ENCODE peak calls at places on chromosome 4, in eight cellular contexts. H, T, I, R, P, X, J and Q are unnamed samples.

GRCh38 chr4:110309686-110310085 is 111.3 kb upstream of the ELOVL6 start:
- DNase-seq in H (no peak), T (peak), I (peak), R (peak), P (no peak), X (no peak), J (no peak), Q (no peak)

GRCh38 chr4:186037692-186038658 is 31.0 kb upstream of the TLR3 start:
- DNase-seq in H (peak), T (peak), I (peak), R (peak), P (peak), X (no peak), J (peak), Q (no peak)

GRCh38 chr4:40763228-40763716 is 13.5 kb downstream of the NSUN7 start:
- DNase-seq in H (peak), T (peak), I (peak), R (no peak), P (no peak), X (no peak), J (peak), Q (no peak)

GRCh38 chr4:130025701-130026100 is 929.7 kb downstream of the C4orf33 start:
- DNase-seq in H (no peak), T (no peak), I (no peak), R (no peak), P (no peak), X (no peak), J (no peak), Q (no peak)

GRCh38 chr4:26010266-26010665 is 96.2 kb downstream of the SMIM20 start:
- DNase-seq in H (no peak), T (peak), I (no peak), R (no peak), P (no peak), X (no peak), J (no peak), Q (no peak)

GRCh38 chr4:57492479-57492878 is 382.3 kb upstream of the IGFBP7 start:
- DNase-seq in H (no peak), T (peak), I (no peak), R (no peak), P (no peak), X (no peak), J (no peak), Q (no peak)

GRCh38 chr4:154088741-154089140 is 299.9 kb upstream of the SFRP2 start:
- DNase-seq in H (peak), T (peak), I (no peak), R (no peak), P (no peak), X (no peak), J (no peak), Q (no peak)

GRCh38 chr4:136650541-136651277 is 881.6 kb downstream of the PCDH18 start:
- DNase-seq in H (peak), T (no peak), I (peak), R (no peak), P (no peak), X (no peak), J (no peak), Q (no peak)

GRCh38 chr4:150375025-150375424 is 206.9 kb upstream of the MAB21L2 start:
- DNase-seq in H (no peak), T (no peak), I (no peak), R (peak), P (no peak), X (no peak), J (no peak), Q (no peak)

GRCh38 chr4:94621491-94622080 is 136.2 kb upstream of the BMPR1B start:
- DNase-seq in H (peak), T (peak), I (peak), R (peak), P (peak), X (no peak), J (peak), Q (no peak)

GRCh38 chr4:99483636-99484035 is 27.2 kb upstream of the C4orf17 start:
- DNase-seq in H (no peak), T (peak), I (peak), R (no peak), P (no peak), X (no peak), J (no peak), Q (no peak)

GRCh38 chr4:73458184-73459047 is 22.4 kb downstream of the AFP start:
- DNase-seq in H (no peak), T (no peak), I (no peak), R (no peak), P (no peak), X (no peak), J (no peak), Q (no peak)

GRCh38 chr4:183399616-183400015 is 44.8 kb upstream of the CDKN2AIP start:
- DNase-seq in H (no peak), T (no peak), I (no peak), R (no peak), P (no peak), X (no peak), J (no peak), Q (no peak)

GRCh38 chr4:105808459-105809041 is 86.7 kb upstream of the NPNT start:
- DNase-seq in H (peak), T (peak), I (peak), R (peak), P (no peak), X (no peak), J (peak), Q (no peak)

GRCh38 chr4:140718240-140718639 is 37.9 kb downstream of the TBC1D9 start:
- DNase-seq in H (peak), T (peak), I (peak), R (no peak), P (no peak), X (no peak), J (no peak), Q (no peak)

GRCh38 chr4:21507439-21507838 is 441.1 kb downstream of the KCNIP4 start:
- DNase-seq in H (peak), T (peak), I (no peak), R (peak), P (peak), X (no peak), J (no peak), Q (no peak)

GRCh38 chr4:109560687-109561452 is 824 bp downstream of the MCUB start:
- DNase-seq in H (peak), T (peak), I (peak), R (peak), P (no peak), X (peak), J (peak), Q (no peak)

GRCh38 chr4:155614111-155614762 is 52.4 kb upstream of the GUCY1A1 start:
- DNase-seq in H (peak), T (peak), I (peak), R (no peak), P (no peak), X (no peak), J (no peak), Q (no peak)

GRCh38 chr4:149630079-149630478 is 185.6 kb downstream of the IQCM start:
- DNase-seq in H (no peak), T (no peak), I (no peak), R (no peak), P (no peak), X (no peak), J (no peak), Q (no peak)

GRCh38 chr4:154506253-154506652 is 14.7 kb upstream of the DCHS2 start:
- DNase-seq in H (peak), T (peak), I (peak), R (peak), P (no peak), X (no peak), J (peak), Q (no peak)

GRCh38 chr4:70831293-70831692 is 8.4 kb downstream of the GRSF1 start:
- DNase-seq in H (no peak), T (no peak), I (no peak), R (no peak), P (no peak), X (no peak), J (no peak), Q (no peak)

GRCh38 chr4:118337954-118338353 is 14.8 kb downstream of the PRSS12 start:
- DNase-seq in H (peak), T (no peak), I (peak), R (no peak), P (no peak), X (no peak), J (no peak), Q (no peak)

GRCh38 chr4:4420421-4420820 is 33.5 kb downstream of the NSG1 start:
- DNase-seq in H (no peak), T (no peak), I (no peak), R (no peak), P (no peak), X (no peak), J (no peak), Q (no peak)

GRCh38 chr4:89303989-89304388 is 3.6 kb downstream of the GPRIN3 start:
- DNase-seq in H (no peak), T (no peak), I (no peak), R (no peak), P (no peak), X (no peak), J (no peak), Q (no peak)

GRCh38 chr4:4595252-4595651 is 53.4 kb upstream of the STX18 start:
- DNase-seq in H (no peak), T (no peak), I (no peak), R (no peak), P (no peak), X (no peak), J (peak), Q (no peak)

GRCh38 chr4:158995040-158995439 is 107.8 kb upstream of the RAPGEF2 start:
- DNase-seq in H (no peak), T (no peak), I (no peak), R (no peak), P (no peak), X (no peak), J (no peak), Q (no peak)

GRCh38 chr4:30776921-30777415 is 56.8 kb downstream of the PCDH7 start:
- DNase-seq in H (no peak), T (no peak), I (no peak), R (no peak), P (no peak), X (no peak), J (no peak), Q (no peak)

GRCh38 chr4:8228319-8229250 is 29.5 kb downstream of the SH3TC1 start:
- DNase-seq in H (peak), T (peak), I (peak), R (no peak), P (no peak), X (no peak), J (peak), Q (peak)

GRCh38 chr4:10552591-10553280 is 95.5 kb upstream of the ZNF518B start:
- DNase-seq in H (no peak), T (no peak), I (no peak), R (no peak), P (no peak), X (no peak), J (no peak), Q (no peak)

GRCh38 chr4:39354178-39354503 is 12.0 kb downstream of the RFC1 start:
- DNase-seq in H (no peak), T (no peak), I (no peak), R (no peak), P (no peak), X (no peak), J (no peak), Q (no peak)
- H3K9ac ChIP-seq in H (peak), T (peak), I (peak), R (peak), P (no peak), X (no peak), J (no peak), Q (peak)

GRCh38 chr4:6776920-6777635 is 5.4 kb upstream of the KIAA0232 start:
- DNase-seq in H (no peak), T (no peak), I (no peak), R (no peak), P (no peak), X (no peak), J (no peak), Q (no peak)
- H3K9ac ChIP-seq in H (no peak), T (no peak), I (no peak), R (no peak), P (no peak), X (no peak), J (no peak), Q (no peak)

GRCh38 chr4:76801621-76802545 is 96.1 kb downstream of the SOWAHB start:
- DNase-seq in H (no peak), T (no peak), I (no peak), R (no peak), P (no peak), X (peak), J (no peak), Q (peak)

GRCh38 chr4:76800902-76801301 is 97.0 kb downstream of the SOWAHB start:
- DNase-seq in H (no peak), T (no peak), I (no peak), R (no peak), P (no peak), X (no peak), J (no peak), Q (no peak)

GRCh38 chr4:76804060-76804459 is 93.9 kb downstream of the SOWAHB start:
- DNase-seq in H (no peak), T (no peak), I (no peak), R (no peak), P (no peak), X (no peak), J (no peak), Q (no peak)

GRCh38 chr4:76802546-76803021 is 95.4 kb downstream of the SOWAHB start:
- DNase-seq in H (no peak), T (no peak), I (peak), R (no peak), P (no peak), X (peak), J (peak), Q (no peak)

GRCh38 chr4:76803522-76803921 is 94.4 kb downstream of the SOWAHB start:
- DNase-seq in H (peak), T (peak), I (peak), R (no peak), P (no peak), X (no peak), J (peak), Q (no peak)
- H3K9ac ChIP-seq in H (no peak), T (no peak), I (no peak), R (peak), P (no peak), X (no peak), J (no peak), Q (no peak)

DNA sequence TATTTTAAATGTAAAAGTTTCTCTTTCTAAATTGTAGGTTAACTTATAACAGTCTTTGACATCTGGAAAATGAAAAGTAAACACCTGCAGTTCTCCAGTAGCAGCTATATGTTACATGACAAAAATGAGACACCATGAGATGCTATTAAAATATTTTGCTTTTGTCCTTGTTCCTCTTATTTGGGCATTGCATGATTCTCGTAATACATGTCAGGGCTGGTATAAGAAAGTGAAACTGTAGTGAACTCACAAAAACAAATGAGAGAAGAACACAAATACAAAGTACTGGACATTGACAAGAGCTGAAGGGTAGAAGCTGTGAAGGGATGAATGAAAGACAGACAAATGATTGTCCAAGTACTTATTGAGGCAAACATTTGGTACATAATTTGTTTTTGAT is 9.0 kb downstream of the GK2 start:
- DNase-seq in H (no peak), T (no peak), I (no peak), R (no peak), P (no peak), X (no peak), J (no peak), Q (no peak)
- H3K9ac ChIP-seq in H (no peak), T (no peak), I (no peak), R (no peak), P (no peak), X (no peak), J (no peak), Q (no peak)

GRCh38 chr4:2756691-2757350 is 685 bp upstream of the TNIP2 start:
- DNase-seq in H (no peak), T (no peak), I (no peak), R (no peak), P (no peak), X (no peak), J (no peak), Q (no peak)
- H3K9ac ChIP-seq in H (no peak), T (peak), I (peak), R (no peak), P (peak), X (no peak), J (peak), Q (no peak)